ENCODE peak calls at places on chromosomes 1 and 21, in four cellular contexts. One of them, this sample, is unnamed. For H3K4me1, the result is how much of the 10 kb centered on the place peaks cover.

GRCh38 chr1:89489037-89489729 is 35.4 kb upstream of the LRRC8B start:
- DNase-seq in transverse colon: no peak
- DNase-seq in esophagus squamous epithelium: no peak
- DNase-seq in endothelial cell of umbilical vein: no peak
- DNase-seq in this sample: no peak

GRCh38 chr1:21335750-21336168 is 45.5 kb upstream of the ECE1 start:
- DNase-seq in transverse colon: peak
- DNase-seq in esophagus squamous epithelium: no peak
- DNase-seq in endothelial cell of umbilical vein: no peak
- DNase-seq in this sample: peak

GRCh38 chr1:11967028-11967547 is 13.2 kb upstream of the MFN2 start:
- DNase-seq in transverse colon: peak
- DNase-seq in endothelial cell of umbilical vein: peak
- DNase-seq in esophagus squamous epithelium: no peak
- DNase-seq in this sample: peak

GRCh38 chr1:53450225-53450624 is 9.0 kb upstream of the DMRTB1 start:
- DNase-seq in esophagus squamous epithelium: no peak
- DNase-seq in transverse colon: no peak
- DNase-seq in endothelial cell of umbilical vein: no peak
- DNase-seq in this sample: no peak

GRCh38 chr1:30008372-30008997 is 714.9 kb downstream of the MATN1 start:
- DNase-seq in esophagus squamous epithelium: no peak
- DNase-seq in transverse colon: no peak
- DNase-seq in endothelial cell of umbilical vein: no peak
- DNase-seq in this sample: no peak

GRCh38 chr1:230145505-230145899 is 78.5 kb downstream of the GALNT2 start:
- DNase-seq in endothelial cell of umbilical vein: no peak
- DNase-seq in transverse colon: no peak
- DNase-seq in esophagus squamous epithelium: no peak
- DNase-seq in this sample: peak

GRCh38 chr1:228287541-228288425 is 79.9 kb downstream of the OBSCN start:
- DNase-seq in endothelial cell of umbilical vein: no peak
- DNase-seq in esophagus squamous epithelium: no peak
- DNase-seq in transverse colon: no peak
- DNase-seq in this sample: no peak

GRCh38 chr1:32274646-32275340 is 17.1 kb upstream of the HDAC1 start:
- DNase-seq in transverse colon: no peak
- DNase-seq in esophagus squamous epithelium: no peak
- DNase-seq in endothelial cell of umbilical vein: no peak
- DNase-seq in this sample: no peak

GRCh38 chr1:54517536-54517935 is 30.5 kb upstream of the ACOT11 start:
- DNase-seq in esophagus squamous epithelium: no peak
- DNase-seq in endothelial cell of umbilical vein: no peak
- DNase-seq in transverse colon: no peak
- DNase-seq in this sample: no peak

GRCh38 chr21:40863839-40864238 is 16.9 kb upstream of the DSCAM start:
- DNase-seq in esophagus squamous epithelium: no peak
- DNase-seq in endothelial cell of umbilical vein: no peak
- DNase-seq in transverse colon: no peak
- DNase-seq in this sample: no peak

GRCh38 chr1:56627019-56627635 is 18.0 kb upstream of the PRKAA2 start:
- DNase-seq in endothelial cell of umbilical vein: no peak
- DNase-seq in esophagus squamous epithelium: no peak
- DNase-seq in transverse colon: no peak
- DNase-seq in this sample: no peak

GRCh38 chr1:19812875-19813650 is 2.0 kb downstream of the RNF186 start:
- DNase-seq in transverse colon: peak
- DNase-seq in endothelial cell of umbilical vein: no peak
- DNase-seq in esophagus squamous epithelium: no peak
- DNase-seq in this sample: no peak

GRCh38 chr1:114270255-114271117 is 116.8 kb upstream of the SYT6 start:
- DNase-seq in esophagus squamous epithelium: no peak
- DNase-seq in transverse colon: no peak
- DNase-seq in endothelial cell of umbilical vein: no peak
- DNase-seq in this sample: no peak

GRCh38 chr1:110615548-110616130 is 9.5 kb upstream of the KCNA2 start:
- DNase-seq in transverse colon: peak
- DNase-seq in esophagus squamous epithelium: no peak
- DNase-seq in endothelial cell of umbilical vein: peak
- DNase-seq in this sample: peak

GRCh38 chr1:179599623-179600249 is 8.1 kb downstream of the TDRD5 start:
- DNase-seq in esophagus squamous epithelium: no peak
- DNase-seq in endothelial cell of umbilical vein: peak
- DNase-seq in transverse colon: peak
- DNase-seq in this sample: peak

GRCh38 chr1:212219679-212220463 is 65.3 kb upstream of the PPP2R5A start:
- DNase-seq in endothelial cell of umbilical vein: no peak
- DNase-seq in esophagus squamous epithelium: no peak
- DNase-seq in transverse colon: no peak
- DNase-seq in this sample: no peak

GRCh38 chr1:36591278-36591677 is 108.6 kb upstream of the CSF3R start:
- DNase-seq in esophagus squamous epithelium: no peak
- DNase-seq in transverse colon: no peak
- DNase-seq in endothelial cell of umbilical vein: no peak
- DNase-seq in this sample: no peak

GRCh38 chr1:61992257-61992656 is 202.4 kb upstream of the L1TD1 start:
- DNase-seq in transverse colon: no peak
- DNase-seq in endothelial cell of umbilical vein: no peak
- DNase-seq in esophagus squamous epithelium: no peak
- DNase-seq in this sample: peak

GRCh38 chr1:205259998-205260397 is 32.3 kb downstream of the TMCC2 start:
- DNase-seq in transverse colon: no peak
- DNase-seq in endothelial cell of umbilical vein: no peak
- DNase-seq in esophagus squamous epithelium: no peak
- DNase-seq in this sample: no peak
- H3K4me1 ChIP-seq in transverse colon: under half
- H3K4me1 ChIP-seq in endothelial cell of umbilical vein: under half
- H3K4me1 ChIP-seq in esophagus squamous epithelium: under half
- H3K4me1 ChIP-seq in this sample: under half

DNA sequence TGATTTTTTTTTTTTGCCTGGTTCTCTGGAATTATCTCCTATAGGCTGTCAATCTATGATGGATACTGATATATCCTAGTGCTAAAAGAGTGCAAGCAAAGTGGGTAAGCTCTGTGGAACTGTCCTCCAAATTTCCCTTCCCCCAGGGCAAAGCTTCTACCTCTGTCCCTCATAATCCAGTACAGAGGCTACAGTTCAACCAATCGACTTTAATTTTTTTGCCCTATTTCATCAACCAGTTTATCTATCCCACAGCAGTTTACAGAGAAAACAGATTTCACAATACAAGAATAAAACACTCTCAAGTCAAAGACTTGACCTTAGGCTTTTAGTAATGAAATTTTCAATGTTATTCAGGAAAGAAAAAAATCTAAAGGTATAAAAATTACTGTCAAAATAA is 13.9 kb downstream of the PUM1 start:
- DNase-seq in esophagus squamous epithelium: no peak
- DNase-seq in transverse colon: no peak
- DNase-seq in endothelial cell of umbilical vein: no peak
- DNase-seq in this sample: no peak
- H3K4me1 ChIP-seq in esophagus squamous epithelium: under half
- H3K4me1 ChIP-seq in transverse colon: half or more
- H3K4me1 ChIP-seq in endothelial cell of umbilical vein: under half
- H3K4me1 ChIP-seq in this sample: under half

GRCh38 chr21:44872568-44873355 is 728 bp downstream of the PTTG1IP start:
- DNase-seq in transverse colon: peak
- DNase-seq in esophagus squamous epithelium: no peak
- DNase-seq in endothelial cell of umbilical vein: peak
- DNase-seq in this sample: no peak

GRCh38 chr21:44870748-44871495 is 2.6 kb downstream of the PTTG1IP start:
- DNase-seq in esophagus squamous epithelium: no peak
- DNase-seq in endothelial cell of umbilical vein: peak
- DNase-seq in transverse colon: peak
- DNase-seq in this sample: no peak

GRCh38 chr21:44871576-44872265 is 1.8 kb downstream of the PTTG1IP start:
- DNase-seq in transverse colon: peak
- DNase-seq in esophagus squamous epithelium: no peak
- DNase-seq in endothelial cell of umbilical vein: peak
- DNase-seq in this sample: no peak

GRCh38 chr21:44873356-44874239 is at the start of gene PTTG1IP:
- DNase-seq in endothelial cell of umbilical vein: peak
- DNase-seq in esophagus squamous epithelium: peak
- DNase-seq in transverse colon: peak
- DNase-seq in this sample: peak

DNA sequence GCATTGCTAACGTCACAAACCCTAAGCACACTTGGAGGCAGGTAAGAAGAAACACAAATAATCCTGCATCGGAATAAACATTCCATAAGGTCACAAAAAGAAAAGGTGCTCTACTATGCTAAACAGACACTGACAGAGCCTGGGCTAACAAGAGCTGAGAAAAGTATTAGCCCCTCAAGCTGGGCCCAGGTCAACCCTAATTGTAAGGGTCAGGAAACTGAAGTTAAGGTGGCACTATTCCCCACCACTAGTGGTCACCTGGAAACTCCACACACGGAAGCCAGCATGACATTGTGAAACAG is 1.3 kb downstream of the PTTG1IP start:
- DNase-seq in esophagus squamous epithelium: no peak
- DNase-seq in endothelial cell of umbilical vein: no peak
- DNase-seq in transverse colon: no peak
- DNase-seq in this sample: no peak
- H3K4me1 ChIP-seq in esophagus squamous epithelium: under half
- H3K4me1 ChIP-seq in endothelial cell of umbilical vein: half or more
- H3K4me1 ChIP-seq in transverse colon: half or more
- H3K4me1 ChIP-seq in this sample: half or more

DNA sequence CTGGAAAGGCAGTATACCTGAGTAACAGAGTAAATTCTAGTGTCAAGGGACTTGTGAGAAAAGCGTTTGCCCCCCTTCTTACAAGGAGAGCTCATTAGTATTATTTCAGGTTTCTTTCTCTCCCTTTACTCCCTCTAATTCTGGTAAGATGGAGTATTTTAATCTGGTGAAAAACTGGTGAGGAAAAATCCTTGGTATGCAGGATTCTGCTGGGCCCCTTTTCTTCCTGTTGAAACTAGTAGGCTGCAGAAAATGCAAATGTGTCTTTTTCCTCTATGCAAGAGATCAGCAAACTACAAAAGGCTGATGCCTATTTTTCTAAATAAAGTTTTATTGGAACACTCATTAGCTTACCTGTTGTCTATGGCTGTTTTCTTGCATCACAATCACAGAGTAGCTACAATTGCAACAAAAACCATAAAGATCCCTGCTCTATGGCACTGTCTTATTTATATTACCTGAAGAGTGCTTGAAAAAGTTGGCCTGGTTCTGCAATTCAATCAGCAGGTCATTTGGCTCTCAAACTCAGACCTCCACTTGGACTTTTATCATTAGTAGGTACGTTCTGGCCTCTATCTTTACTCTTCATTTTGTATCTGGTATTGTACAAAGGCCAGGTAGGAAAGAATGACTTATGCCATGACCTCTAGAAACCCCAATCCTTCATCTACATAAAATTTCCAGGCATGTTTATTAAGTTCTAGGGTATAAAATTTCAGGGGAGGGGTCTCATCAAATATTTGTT is 109.6 kb downstream of the AKT3 start:
- DNase-seq in transverse colon: no peak
- DNase-seq in esophagus squamous epithelium: no peak
- DNase-seq in endothelial cell of umbilical vein: no peak
- DNase-seq in this sample: no peak
- H3K4me1 ChIP-seq in transverse colon: under half
- H3K4me1 ChIP-seq in esophagus squamous epithelium: under half
- H3K4me1 ChIP-seq in endothelial cell of umbilical vein: under half
- H3K4me1 ChIP-seq in this sample: under half

GRCh38 chr1:2234762-2235113 is 6.6 kb downstream of the SKI start:
- DNase-seq in transverse colon: no peak
- DNase-seq in esophagus squamous epithelium: no peak
- DNase-seq in endothelial cell of umbilical vein: no peak
- DNase-seq in this sample: no peak
- H3K4me1 ChIP-seq in transverse colon: half or more
- H3K4me1 ChIP-seq in esophagus squamous epithelium: half or more
- H3K4me1 ChIP-seq in endothelial cell of umbilical vein: under half
- H3K4me1 ChIP-seq in this sample: half or more

GRCh38 chr1:184423649-184424048 is 36.8 kb downstream of the C1orf21 start:
- DNase-seq in esophagus squamous epithelium: no peak
- DNase-seq in transverse colon: no peak
- DNase-seq in endothelial cell of umbilical vein: no peak
- DNase-seq in this sample: no peak
- H3K4me1 ChIP-seq in esophagus squamous epithelium: under half
- H3K4me1 ChIP-seq in transverse colon: half or more
- H3K4me1 ChIP-seq in endothelial cell of umbilical vein: under half
- H3K4me1 ChIP-seq in this sample: under half

This sample was measured in A673.